ENCODE peak calls at places on chromosomes 6 and 20, in nine cellular contexts. T is GM23248; H is naive thymus-derived CD4-positive, alpha-beta T cell; X is activated gamma-delta T cell treated with Interleukin-2 at 50 U/mL for 16 hours; C is activated CD8-positive, alpha-beta memory T cell treated with anti-CD3 and anti-CD28 coated beads, Interleukin-2, amount 50 U/mL, for 4 hours; W is colonic mucosa; A is stimulated activated CD4-positive, alpha-beta T cell treated with anti-CD3 and anti-CD28 coated beads, Interleukin-1b, Interleukin-23, amount 100 ng/mL, for 24 hours; F is aorta; U is activated CD4-positive, alpha-beta T cell treated with anti-CD3 and anti-CD28 coated beads, Interleukin-2, amount 10 ng/mL, durations not matched to agents 7 days and 5 days. G is an unnamed sample.

GRCh38 chr20:42261766-42262165 is 643.6 kb upstream of the CHD6 start:
- DNase-seq in T (no peak), H (no peak), X (no peak), C (no peak), W (no peak), A (no peak), F (no peak), U (no peak), G (no peak)

GRCh38 chr20:43191946-43192847 is 2.5 kb upstream of the PTPRT start:
- DNase-seq in T (peak), H (no peak), X (no peak), C (no peak), W (no peak), A (no peak), F (no peak), U (no peak), G (no peak)

GRCh38 chr6:132357120-132357519 is 44.2 kb downstream of the MOXD1 start:
- DNase-seq in T (peak), H (no peak), X (no peak), C (no peak), W (no peak), A (no peak), F (no peak), U (no peak), G (no peak)

GRCh38 chr6:135974416-135974815 is 122.9 kb downstream of the PDE7B start:
- DNase-seq in T (peak), H (no peak), X (no peak), C (no peak), W (no peak), A (no peak), F (no peak), U (no peak), G (no peak)

GRCh38 chr20:57713505-57713903 is 3.7 kb upstream of the PMEPA1 start:
- DNase-seq in T (peak), H (no peak), X (no peak), C (no peak), W (no peak), A (no peak), F (peak), U (no peak), G (no peak)

GRCh38 chr6:89375427-89375868 is 22.9 kb upstream of the UBE2J1 start:
- DNase-seq in T (no peak), H (peak), X (peak), C (peak), W (peak), A (peak), F (peak), U (peak), G (peak)

GRCh38 chr20:54711061-54711460 is 235.7 kb downstream of the DOK5 start:
- DNase-seq in T (no peak), H (no peak), X (no peak), C (no peak), W (no peak), A (no peak), F (no peak), U (no peak), G (no peak)

GRCh38 chr6:113980937-113981554 is 10.1 kb upstream of the HDAC2 start:
- DNase-seq in T (peak), H (no peak), X (no peak), C (no peak), W (no peak), A (no peak), F (no peak), U (peak), G (no peak)

GRCh38 chr6:31651602-31652191 is 764 bp downstream of the BAG6 start:
- DNase-seq in T (peak), H (no peak), X (no peak), C (no peak), W (peak), A (no peak), F (no peak), U (no peak), G (peak)

GRCh38 chr20:24418731-24419130 is 50.7 kb upstream of the SYNDIG1 start:
- DNase-seq in T (no peak), H (no peak), X (no peak), C (no peak), W (no peak), A (no peak), F (no peak), U (no peak), G (no peak)

GRCh38 chr6:148329568-148330299 is 12.9 kb upstream of the SASH1 start:
- DNase-seq in T (peak), H (no peak), X (no peak), C (no peak), W (no peak), A (no peak), F (no peak), U (no peak), G (no peak)

GRCh38 chr6:113640046-113640445 is 217.1 kb upstream of the MARCKS start:
- DNase-seq in T (no peak), H (no peak), X (no peak), C (no peak), W (peak), A (no peak), F (no peak), U (no peak), G (no peak)

GRCh38 chr6:119604124-119604523 is 254.6 kb upstream of the MAN1A1 start:
- DNase-seq in T (no peak), H (no peak), X (no peak), C (no peak), W (no peak), A (no peak), F (no peak), U (no peak), G (no peak)

GRCh38 chr6:20319520-20320357 is 81.9 kb upstream of the E2F3 start:
- DNase-seq in T (no peak), H (peak), X (peak), C (peak), W (peak), A (peak), F (peak), U (peak), G (peak)

GRCh38 chr20:49951160-49951559 is 15.0 kb downstream of the RNF114 start:
- DNase-seq in T (peak), H (no peak), X (no peak), C (no peak), W (no peak), A (no peak), F (no peak), U (no peak), G (no peak)

GRCh38 chr6:24064106-24064505 is 61.9 kb upstream of the NRSN1 start:
- DNase-seq in T (peak), H (no peak), X (no peak), C (no peak), W (no peak), A (no peak), F (no peak), U (no peak), G (no peak)

GRCh38 chr6:4910060-4910746 is 93.6 kb downstream of the RPP40 start:
- DNase-seq in T (no peak), H (no peak), X (no peak), C (no peak), W (no peak), A (no peak), F (no peak), U (no peak), G (no peak)

GRCh38 chr6:109441069-109441816 is 719 bp downstream of the SMPD2 start:
- DNase-seq in T (peak), H (no peak), X (peak), C (peak), W (peak), A (no peak), F (peak), U (peak), G (peak)

GRCh38 chr20:61640171-61640570 is 388.1 kb downstream of the CDH4 start:
- DNase-seq in T (peak), H (no peak), X (no peak), C (no peak), W (no peak), A (no peak), F (no peak), U (no peak), G (no peak)

GRCh38 chr6:4010682-4011081 is 68.3 kb downstream of the FAM217A start:
- DNase-seq in T (no peak), H (no peak), X (no peak), C (no peak), W (no peak), A (no peak), F (no peak), U (peak), G (no peak)

GRCh38 chr6:24848461-24848860 is 49.7 kb upstream of the ARMH2 start:
- DNase-seq in T (no peak), H (no peak), X (no peak), C (no peak), W (no peak), A (no peak), F (no peak), U (no peak), G (no peak)

GRCh38 chr6:36897629-36898028 is 11.9 kb downstream of the C6orf89 start:
- DNase-seq in T (peak), H (no peak), X (no peak), C (no peak), W (no peak), A (no peak), F (no peak), U (peak), G (no peak)

GRCh38 chr6:35427435-35427834 is 24.7 kb upstream of the FANCE start:
- DNase-seq in T (no peak), H (no peak), X (no peak), C (no peak), W (no peak), A (no peak), F (no peak), U (no peak), G (no peak)

GRCh38 chr6:142867355-142867801 is 77.6 kb downstream of the HIVEP2 start:
- DNase-seq in T (no peak), H (no peak), X (no peak), C (no peak), W (no peak), A (no peak), F (no peak), U (no peak), G (no peak)

GRCh38 chr6:166258854-166259276 is 49.3 kb downstream of the PRR18 start:
- DNase-seq in T (no peak), H (no peak), X (peak), C (no peak), W (no peak), A (no peak), F (peak), U (peak), G (no peak)

GRCh38 chr6:116387374-116387773 is 16.6 kb downstream of the DSE start:
- DNase-seq in T (peak), H (no peak), X (no peak), C (no peak), W (no peak), A (no peak), F (no peak), U (no peak), G (no peak)

GRCh38 chr20:61877776-61878477 is 187.8 kb downstream of the TAF4 start:
- DNase-seq in T (no peak), H (no peak), X (no peak), C (no peak), W (no peak), A (no peak), F (no peak), U (no peak), G (no peak)

GRCh38 chr6:4801491-4802118 is 25.4 kb downstream of the CDYL start:
- DNase-seq in T (no peak), H (no peak), X (no peak), C (no peak), W (no peak), A (no peak), F (no peak), U (no peak), G (no peak)

GRCh38 chr6:31058128-31058894 is 48.0 kb downstream of the MUC22 start:
- DNase-seq in T (peak), H (no peak), X (no peak), C (no peak), W (no peak), A (no peak), F (no peak), U (no peak), G (no peak)

G was measured in Peyer's patch.